ENCODE peak calls at places on chromosome 18, in six cellular contexts. Y is HCT116, S is HepG2, Z is K562, C is WTC11, I is GM12878. N is an unnamed sample.

GRCh38 chr18:63683152-63683551 is 19.6 kb upstream of the SERPINB11 start:
- DNase-seq in Y (no peak), S (no peak), Z (no peak), C (peak), I (no peak), N (no peak)

GRCh38 chr18:49019446-49020045 is 68.8 kb upstream of the SMAD7 start:
- DNase-seq in Y (no peak), S (no peak), Z (no peak), C (no peak), I (peak), N (no peak)

GRCh38 chr18:48194787-48195186 is 214.4 kb downstream of the ZBTB7C start:
- DNase-seq in Y (no peak), S (no peak), Z (no peak), C (no peak), I (no peak), N (no peak)

GRCh38 chr18:2980607-2980923 is 32.4 kb downstream of the LPIN2 start:
- DNase-seq in Y (no peak), S (no peak), Z (no peak), C (no peak), I (no peak), N (no peak)

GRCh38 chr18:48787523-48788151 is 163.1 kb downstream of the SMAD7 start:
- DNase-seq in Y (no peak), S (no peak), Z (no peak), C (no peak), I (no peak), N (no peak)

GRCh38 chr18:8322486-8322885 is 286.8 kb upstream of the RAB12 start:
- DNase-seq in Y (no peak), S (no peak), Z (no peak), C (no peak), I (no peak), N (no peak)

GRCh38 chr18:66440433-66440832 is 163.5 kb downstream of the CDH19 start:
- DNase-seq in Y (no peak), S (peak), Z (no peak), C (no peak), I (no peak), N (no peak)

GRCh38 chr18:61543518-61543917 is 210.3 kb downstream of the CDH20 start:
- DNase-seq in Y (no peak), S (no peak), Z (no peak), C (no peak), I (no peak), N (no peak)

GRCh38 chr18:8839285-8839684 is 133.9 kb downstream of the MTCL1 start:
- DNase-seq in Y (no peak), S (no peak), Z (no peak), C (no peak), I (no peak), N (no peak)

GRCh38 chr18:46332956-46333355 is 228.8 kb downstream of the HAUS1 start:
- DNase-seq in Y (no peak), S (no peak), Z (no peak), C (no peak), I (no peak), N (peak)

GRCh38 chr18:26489191-26489590 is 59.2 kb downstream of the KCTD1 start:
- DNase-seq in Y (no peak), S (no peak), Z (no peak), C (no peak), I (no peak), N (no peak)

GRCh38 chr18:79950440-79951341 is 762 bp downstream of the SLC66A2 start:
- DNase-seq in Y (no peak), S (no peak), Z (peak), C (peak), I (no peak), N (no peak)

GRCh38 chr18:38961880-38962279 is 1396.3 kb upstream of the CELF4 start:
- DNase-seq in Y (no peak), S (no peak), Z (no peak), C (no peak), I (no peak), N (no peak)

GRCh38 chr18:23618862-23619387 is 32.6 kb upstream of the NPC1 start:
- DNase-seq in Y (no peak), S (peak), Z (no peak), C (peak), I (peak), N (peak)

GRCh38 chr18:51425889-51426288 is 228.4 kb upstream of the MEX3C start:
- DNase-seq in Y (no peak), S (no peak), Z (no peak), C (no peak), I (no peak), N (no peak)

GRCh38 chr18:64110692-64111480 is 38.0 kb downstream of the LINC00305 start:
- DNase-seq in Y (no peak), S (no peak), Z (no peak), C (no peak), I (no peak), N (no peak)

GRCh38 chr18:59696311-59697235 is 650 bp downstream of the CCBE1 start:
- DNase-seq in Y (no peak), S (no peak), Z (no peak), C (peak), I (no peak), N (peak)

GRCh38 chr18:5057348-5058012 is 139.6 kb downstream of the AKAIN1 start:
- DNase-seq in Y (peak), S (peak), Z (peak), C (peak), I (peak), N (peak)

GRCh38 chr18:54357660-54358494 is at the start of the genes C18orf54 and STARD6:
- DNase-seq in Y (peak), S (peak), Z (peak), C (peak), I (peak), N (peak)
- TF ChIP-seq ATF3 in Y (no peak), S (peak), Z (no peak), C (no peak), I (no peak), N (no peak)

GRCh38 chr18:77095356-77096030 is 37.1 kb downstream of the MBP start:
- DNase-seq in Y (no peak), S (no peak), Z (no peak), C (no peak), I (no peak), N (no peak)
- TF ChIP-seq ATF3 in Y (no peak), S (no peak), Z (no peak), C (no peak), I (no peak), N (no peak)

GRCh38 chr18:34158881-34159690 is 65.6 kb downstream of the NOL4 start:
- DNase-seq in Y (no peak), S (peak), Z (no peak), C (peak), I (no peak), N (peak)
- TF ChIP-seq ATF3 in Y (no peak), S (no peak), Z (no peak), C (no peak), I (no peak), N (no peak)

DNA sequence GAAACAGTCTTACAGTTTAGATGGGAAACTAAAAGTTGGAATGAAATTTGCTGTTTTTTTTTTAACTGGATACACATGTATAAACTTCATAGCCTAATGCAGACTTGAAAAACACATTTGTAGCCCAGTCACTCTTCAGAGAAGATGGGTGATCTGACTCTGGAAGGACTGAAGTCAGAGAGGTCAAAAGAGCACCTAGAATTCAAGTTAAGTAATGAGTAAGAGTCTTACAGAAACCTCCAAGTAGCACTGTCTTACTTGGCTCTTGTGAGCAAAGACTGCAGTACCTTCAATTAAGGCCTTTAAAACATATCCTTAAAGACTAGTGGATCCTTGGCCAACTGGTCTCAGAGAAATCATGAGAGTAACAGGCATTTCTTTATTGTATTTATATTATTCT is 41.9 kb downstream of the TRAPPC8 start:
- DNase-seq in Y (no peak), S (no peak), Z (no peak), C (no peak), I (no peak), N (no peak)
- TF ChIP-seq ATF3 in Y (no peak), S (no peak), Z (no peak), C (no peak), I (no peak), N (no peak)

GRCh38 chr18:692841-693240 is 19.6 kb downstream of the ENOSF1 start:
- DNase-seq in Y (no peak), S (no peak), Z (no peak), C (no peak), I (no peak), N (no peak)
- TF ChIP-seq ATF3 in Y (no peak), S (no peak), Z (no peak), C (no peak), I (no peak), N (no peak)

GRCh38 chr18:44789704-44790103 is 109.0 kb downstream of the SETBP1 start:
- DNase-seq in Y (no peak), S (peak), Z (no peak), C (no peak), I (no peak), N (no peak)

GRCh38 chr18:44786697-44787096 is 106.0 kb downstream of the SETBP1 start:
- DNase-seq in Y (no peak), S (no peak), Z (no peak), C (no peak), I (no peak), N (no peak)

GRCh38 chr18:44790860-44791259 is 110.2 kb downstream of the SETBP1 start:
- DNase-seq in Y (no peak), S (peak), Z (no peak), C (no peak), I (no peak), N (no peak)

GRCh38 chr18:44786257-44786656 is 105.6 kb downstream of the SETBP1 start:
- DNase-seq in Y (no peak), S (no peak), Z (no peak), C (no peak), I (no peak), N (no peak)

DNA sequence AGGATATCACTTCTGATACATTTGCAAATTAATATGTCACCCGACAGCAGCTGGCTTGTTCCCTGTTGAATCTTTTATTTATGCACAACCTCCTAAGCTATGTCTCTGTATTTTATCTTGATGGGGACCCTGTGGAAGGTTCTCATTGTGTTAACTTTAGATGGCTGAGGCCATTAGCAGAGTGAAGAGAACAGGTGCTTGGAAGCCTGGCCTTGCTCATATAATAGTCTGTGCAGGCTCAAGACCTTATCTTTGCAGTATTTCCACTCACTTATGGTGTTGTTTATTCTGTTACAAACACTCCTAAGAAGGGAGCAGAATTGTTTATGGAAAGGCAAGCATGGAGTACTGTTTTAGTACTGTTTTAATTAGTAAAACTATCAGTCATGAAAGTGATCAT is 107.6 kb downstream of the SETBP1 start:
- DNase-seq in Y (no peak), S (no peak), Z (no peak), C (no peak), I (no peak), N (no peak)
- TF ChIP-seq ATF3 in Y (no peak), S (no peak), Z (no peak), C (no peak), I (no peak), N (no peak)

DNA sequence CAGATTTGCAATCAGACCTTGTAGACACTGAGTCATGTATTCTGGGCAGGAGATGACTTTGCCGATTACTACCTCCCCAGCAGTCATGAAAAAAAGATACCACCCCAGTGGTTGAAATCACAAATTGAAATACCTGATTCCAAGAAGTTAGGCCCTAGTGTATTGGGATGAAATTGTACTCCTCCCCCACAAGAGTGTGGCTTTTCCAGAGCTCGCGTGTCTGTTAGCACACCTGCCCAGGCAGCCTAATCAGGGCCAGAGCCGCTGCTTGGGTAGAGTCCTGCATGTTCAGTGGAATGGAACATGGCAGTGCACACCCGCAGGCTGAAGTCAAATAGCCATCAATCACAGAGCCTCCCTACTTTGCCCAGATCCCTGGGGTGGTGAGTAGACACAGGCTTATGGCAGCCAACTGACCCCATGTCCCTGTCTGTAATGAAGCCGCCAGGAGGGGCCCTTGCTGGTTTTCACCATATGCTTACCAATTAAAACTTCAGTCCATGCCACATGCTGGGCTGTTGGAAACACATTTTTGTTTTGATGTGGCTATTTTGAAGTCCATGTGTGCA is 122.4 kb downstream of the TPGS2 start:
- DNase-seq in Y (no peak), S (no peak), Z (no peak), C (no peak), I (no peak), N (no peak)
- TF ChIP-seq ATF3 in Y (no peak), S (no peak), Z (no peak), C (no peak), I (no peak), N (no peak)

DNA sequence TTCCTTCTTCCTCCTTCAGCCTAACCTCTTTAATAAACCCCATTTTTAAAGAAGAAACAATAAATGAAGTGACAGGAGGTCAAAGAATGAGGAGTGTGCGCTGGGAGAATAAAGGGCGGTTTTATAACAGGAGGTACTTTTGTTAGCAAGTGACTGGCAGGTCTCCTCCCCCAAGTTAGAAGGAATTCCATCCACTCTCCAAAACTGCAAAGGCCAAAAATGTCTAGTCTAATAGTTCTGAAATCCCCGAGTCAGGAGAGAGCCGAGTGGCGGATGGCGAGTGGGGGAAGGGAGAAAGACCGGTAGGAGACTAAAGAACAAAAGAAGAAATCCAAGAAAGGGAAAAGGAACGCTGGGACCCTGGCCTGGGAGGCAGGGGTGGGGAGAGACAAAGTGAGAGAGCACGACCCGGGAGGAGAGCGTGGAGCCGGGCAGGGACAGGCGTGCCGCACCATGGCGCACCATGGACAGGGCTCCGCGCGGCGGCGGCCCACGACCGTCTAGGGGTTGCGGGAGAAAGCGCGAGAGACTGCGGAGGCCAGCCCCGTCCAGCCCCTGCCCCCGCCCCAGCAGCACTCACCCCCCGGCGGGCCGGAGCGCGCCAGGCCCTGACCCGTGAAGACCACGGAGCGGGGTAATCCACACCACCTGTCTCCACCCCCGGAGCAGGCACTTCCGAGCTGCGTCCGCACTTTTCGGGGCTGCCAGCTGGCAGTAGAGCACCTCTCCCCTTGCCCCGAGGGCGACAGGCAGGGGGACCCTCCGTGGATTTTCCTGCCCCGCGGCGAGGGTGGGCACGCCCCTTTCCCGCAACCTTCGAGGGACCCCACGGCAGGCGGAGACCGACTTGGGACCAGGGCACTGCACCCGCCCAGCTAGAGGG is 1.6 kb downstream of the CDH2 start:
- DNase-seq in Y (no peak), S (peak), Z (no peak), C (peak), I (no peak), N (no peak)
- TF ChIP-seq ATF3 in Y (no peak), S (no peak), Z (no peak), C (no peak), I (no peak), N (no peak)

DNA sequence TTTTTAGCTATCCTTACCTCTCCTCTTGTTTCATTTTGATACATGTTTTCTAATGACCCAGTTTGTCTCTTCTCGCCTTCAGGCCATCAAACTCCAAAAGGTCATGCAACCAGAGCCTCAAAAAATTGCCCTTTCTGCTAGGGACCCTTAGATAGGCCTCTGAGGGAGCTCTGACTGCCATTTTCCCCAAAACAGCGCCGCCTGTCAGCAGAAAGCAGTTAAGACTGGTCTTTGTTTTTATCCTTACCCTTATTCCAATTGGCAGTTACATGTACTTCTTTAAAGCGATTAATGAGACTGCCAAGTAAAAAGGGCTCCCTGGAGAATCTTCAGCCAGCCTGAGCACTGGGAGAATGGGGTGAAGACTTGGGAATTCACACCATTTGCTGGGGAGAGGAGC is 55.1 kb upstream of the RIT2 start:
- DNase-seq in Y (no peak), S (no peak), Z (no peak), C (peak), I (no peak), N (no peak)
- TF ChIP-seq ATF3 in Y (no peak), S (no peak), Z (no peak), C (no peak), I (no peak), N (no peak)

N was measured in H1.